ENCODE peak calls at places on chromosomes 1 and 21, in ten cellular contexts. O is BE2C, M is fibroblast of lung, T is ovary, H is cardiac muscle cell, W is hepatocyte, V is suprapubic skin, D is mucosa of descending colon, G is A549, Q is psoas muscle. U is an unnamed sample. For H3K4me1, the result is how much of the 10 kb centered on the place peaks cover.

GRCh38 chr1:200040516-200041138 is 13.1 kb downstream of the NR5A2 start:
- DNase-seq in O (no peak), M (peak), G (no peak), T (no peak), V (no peak), W (peak), H (peak), Q (no peak), D (peak), U (peak)

GRCh38 chr1:222334026-222334680 is 213.8 kb downstream of the HHIPL2 start:
- DNase-seq in H (peak), Q (no peak), D (no peak), M (peak), O (no peak), V (no peak), W (no peak), T (no peak), G (no peak), U (no peak)

GRCh38 chr21:46092026-46092764 is 5.7 kb upstream of the COL6A2 start:
- DNase-seq in D (no peak), V (peak), T (peak), M (peak), G (no peak), Q (peak), O (no peak), H (peak), W (peak), U (peak)

GRCh38 chr1:4119516-4120220 is 219.6 kb upstream of the C1orf174 start:
- DNase-seq in V (peak), G (no peak), Q (no peak), W (no peak), H (no peak), T (no peak), D (no peak), O (no peak), M (no peak), U (no peak)

GRCh38 chr1:81588149-81588548 is 212.6 kb upstream of the ADGRL2 start:
- DNase-seq in M (no peak), W (no peak), O (no peak), V (no peak), D (no peak), H (no peak), G (no peak), Q (no peak), T (no peak), U (no peak)

GRCh38 chr1:9145021-9145668 is 16.2 kb upstream of the GPR157 start:
- DNase-seq in V (no peak), H (peak), T (peak), W (peak), Q (no peak), D (no peak), M (peak), G (peak), O (peak), U (no peak)

GRCh38 chr1:2236695-2237677 is 8.9 kb downstream of the SKI start:
- DNase-seq in D (peak), O (no peak), Q (no peak), W (no peak), M (no peak), V (peak), T (no peak), G (no peak), H (no peak), U (no peak)

GRCh38 chr1:173639102-173639501 is 4.0 kb downstream of the TEX50 start:
- DNase-seq in W (no peak), Q (no peak), V (no peak), G (no peak), M (no peak), H (no peak), D (no peak), T (no peak), O (no peak), U (no peak)

GRCh38 chr1:223224465-223224864 is 81.4 kb upstream of the TLR5 start:
- DNase-seq in W (no peak), D (no peak), Q (no peak), G (no peak), O (no peak), M (no peak), H (no peak), T (no peak), V (no peak), U (no peak)

GRCh38 chr1:174837386-174837785 is 162.4 kb upstream of the CACYBP start:
- DNase-seq in W (no peak), D (no peak), T (no peak), G (no peak), V (no peak), H (no peak), M (no peak), O (no peak), Q (no peak), U (no peak)

GRCh38 chr1:225876900-225877510 is 5.2 kb downstream of the TMEM63A start:
- DNase-seq in O (no peak), V (no peak), M (no peak), T (no peak), G (no peak), Q (no peak), H (no peak), D (no peak), W (no peak), U (no peak)
- TF ChIP-seq CTCF in O (no peak), V (no peak), M (no peak), T (no peak), G (no peak), Q (no peak), H (no peak), D (no peak), W (no peak), U (no peak)

GRCh38 chr1:62707746-62708123 is 19.5 kb upstream of the DOCK7 start:
- DNase-seq in H (no peak), O (no peak), V (no peak), M (no peak), W (no peak), Q (no peak), D (no peak), G (no peak), T (no peak), U (no peak)

GRCh38 chr1:62712625-62713243 is 24.5 kb upstream of the DOCK7 start:
- DNase-seq in Q (no peak), W (no peak), D (no peak), G (no peak), O (no peak), M (no peak), H (no peak), V (no peak), T (no peak), U (no peak)

GRCh38 chr1:62706985-62707745 is 19.0 kb upstream of the DOCK7 start:
- DNase-seq in T (no peak), W (no peak), G (no peak), V (no peak), H (no peak), Q (no peak), O (no peak), D (no peak), M (no peak), U (no peak)
- H3K4me1 ChIP-seq in T (under half), W (under half), G (under half), V (under half), H (under half), Q (under half), O (under half), D (under half), M (under half), U (under half)

GRCh38 chr1:26180010-26180506 is 2.8 kb downstream of the CNKSR1 start:
- DNase-seq in O (no peak), W (no peak), G (no peak), M (no peak), T (no peak), H (no peak), V (no peak), Q (no peak), D (peak), U (no peak)

GRCh38 chr1:26182372-26182675 is 5.0 kb downstream of the CNKSR1 start:
- DNase-seq in G (no peak), M (no peak), T (no peak), Q (peak), D (no peak), H (no peak), V (no peak), W (no peak), O (no peak), U (no peak)

GRCh38 chr1:26181586-26182371 is 4.5 kb downstream of the CNKSR1 start:
- DNase-seq in T (no peak), G (no peak), O (no peak), D (no peak), M (no peak), Q (peak), W (no peak), V (no peak), H (no peak), U (no peak)

GRCh38 chr1:26175346-26175745 is 1.9 kb upstream of the CNKSR1 start:
- DNase-seq in T (no peak), W (no peak), M (no peak), G (no peak), D (no peak), O (no peak), V (no peak), Q (no peak), H (no peak), U (no peak)

GRCh38 chr1:26177182-26177684 is at the start of gene CNKSR1:
- DNase-seq in M (no peak), O (no peak), W (peak), Q (no peak), D (peak), G (no peak), H (no peak), T (no peak), V (no peak), U (peak)
- TF ChIP-seq CTCF in M (no peak), O (no peak), W (peak), Q (no peak), D (no peak), G (no peak), H (no peak), T (no peak), V (no peak), U (no peak)

DNA sequence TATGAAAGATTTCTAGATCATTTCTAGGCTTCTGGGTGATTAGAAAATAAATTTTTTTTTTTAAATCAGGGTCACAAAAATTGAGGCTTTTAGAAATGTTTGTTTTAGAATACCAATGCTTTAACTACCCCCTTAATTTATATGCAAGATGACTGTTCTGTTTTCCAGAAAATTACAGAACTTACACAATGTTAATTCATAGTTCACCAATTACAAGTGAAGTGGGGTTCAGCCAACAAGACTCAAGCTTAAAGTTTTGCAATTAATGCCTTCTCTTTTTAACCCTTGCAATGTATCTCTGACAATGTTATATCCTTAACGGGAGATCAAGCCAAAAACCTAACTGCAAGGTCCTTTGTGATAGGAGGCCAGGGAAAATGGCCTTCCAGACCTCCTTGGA is 5.6 kb downstream of the PRELP start:
- DNase-seq in M (peak), O (no peak), G (no peak), H (no peak), V (no peak), T (no peak), D (no peak), W (no peak), Q (no peak), U (no peak)
- H3K4me1 ChIP-seq in M (under half), O (under half), G (under half), H (under half), V (under half), T (under half), D (under half), W (under half), Q (under half), U (under half)

GRCh38 chr1:36400825-36401601 is 3.3 kb upstream of the LSM10 start:
- DNase-seq in D (peak), W (peak), G (no peak), Q (peak), V (peak), O (peak), T (peak), M (peak), H (peak), U (peak)
- TF ChIP-seq CTCF in D (no peak), W (no peak), G (no peak), Q (no peak), V (no peak), O (no peak), T (no peak), M (no peak), H (no peak), U (no peak)

GRCh38 chr1:23100074-23100748 is 68.4 kb downstream of the LUZP1 start:
- DNase-seq in H (peak), Q (no peak), D (no peak), G (peak), V (peak), M (peak), W (peak), O (no peak), T (no peak), U (no peak)

GRCh38 chr1:23103001-23103879 is 65.4 kb downstream of the LUZP1 start:
- DNase-seq in D (peak), V (no peak), O (no peak), Q (no peak), M (no peak), T (no peak), W (no peak), G (no peak), H (peak), U (peak)

GRCh38 chr1:23099171-23099536 is 69.5 kb downstream of the LUZP1 start:
- DNase-seq in V (no peak), Q (no peak), M (no peak), O (no peak), H (no peak), T (no peak), G (no peak), W (no peak), D (no peak), U (no peak)

GRCh38 chr1:23101891-23102688 is 66.6 kb downstream of the LUZP1 start:
- DNase-seq in G (no peak), T (no peak), W (no peak), M (peak), V (no peak), D (no peak), O (no peak), H (peak), Q (no peak), U (no peak)

DNA sequence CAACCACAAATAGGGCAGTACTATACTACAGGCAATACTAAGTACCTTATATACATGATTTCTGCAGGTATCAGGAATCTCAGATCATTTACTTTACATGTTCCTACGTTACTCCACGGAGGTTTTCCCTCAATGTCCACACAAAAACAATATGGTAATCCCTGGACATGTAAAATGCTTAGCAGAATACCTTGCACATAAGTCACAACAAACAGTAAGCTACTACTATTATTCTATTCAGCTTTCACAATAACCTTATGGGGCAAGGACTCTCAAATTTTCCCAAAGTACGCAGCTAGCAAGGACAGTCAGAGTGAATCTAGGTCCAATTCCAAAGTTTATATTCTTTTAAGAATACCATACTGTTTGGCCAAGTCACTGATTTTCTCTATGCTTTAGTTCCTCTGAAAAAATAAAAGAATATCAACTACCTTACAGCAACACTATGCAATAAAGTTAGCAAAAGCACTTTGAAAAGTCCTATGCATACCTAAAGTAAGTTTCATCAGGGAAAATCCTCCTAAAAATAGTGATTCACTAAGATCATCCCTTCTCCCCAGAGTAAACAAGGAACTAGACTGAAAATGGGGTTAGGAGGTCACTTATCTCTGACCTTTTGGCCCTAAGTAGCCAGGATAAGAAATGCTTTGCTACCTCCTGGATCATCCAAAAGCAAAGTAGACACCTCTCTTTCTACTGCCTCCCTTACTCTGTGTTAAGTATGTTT is 67.4 kb downstream of the LUZP1 start:
- DNase-seq in M (no peak), H (no peak), W (no peak), G (no peak), O (no peak), D (no peak), Q (no peak), V (no peak), T (no peak), U (no peak)
- H3K4me1 ChIP-seq in M (under half), H (under half), W (under half), G (half or more), O (under half), D (under half), Q (under half), V (half or more), T (under half), U (under half)

GRCh38 chr1:11266268-11267074 is 4.1 kb upstream of the MTOR start:
- DNase-seq in Q (no peak), V (no peak), M (no peak), D (no peak), G (no peak), O (no peak), H (no peak), T (no peak), W (no peak), U (no peak)

DNA sequence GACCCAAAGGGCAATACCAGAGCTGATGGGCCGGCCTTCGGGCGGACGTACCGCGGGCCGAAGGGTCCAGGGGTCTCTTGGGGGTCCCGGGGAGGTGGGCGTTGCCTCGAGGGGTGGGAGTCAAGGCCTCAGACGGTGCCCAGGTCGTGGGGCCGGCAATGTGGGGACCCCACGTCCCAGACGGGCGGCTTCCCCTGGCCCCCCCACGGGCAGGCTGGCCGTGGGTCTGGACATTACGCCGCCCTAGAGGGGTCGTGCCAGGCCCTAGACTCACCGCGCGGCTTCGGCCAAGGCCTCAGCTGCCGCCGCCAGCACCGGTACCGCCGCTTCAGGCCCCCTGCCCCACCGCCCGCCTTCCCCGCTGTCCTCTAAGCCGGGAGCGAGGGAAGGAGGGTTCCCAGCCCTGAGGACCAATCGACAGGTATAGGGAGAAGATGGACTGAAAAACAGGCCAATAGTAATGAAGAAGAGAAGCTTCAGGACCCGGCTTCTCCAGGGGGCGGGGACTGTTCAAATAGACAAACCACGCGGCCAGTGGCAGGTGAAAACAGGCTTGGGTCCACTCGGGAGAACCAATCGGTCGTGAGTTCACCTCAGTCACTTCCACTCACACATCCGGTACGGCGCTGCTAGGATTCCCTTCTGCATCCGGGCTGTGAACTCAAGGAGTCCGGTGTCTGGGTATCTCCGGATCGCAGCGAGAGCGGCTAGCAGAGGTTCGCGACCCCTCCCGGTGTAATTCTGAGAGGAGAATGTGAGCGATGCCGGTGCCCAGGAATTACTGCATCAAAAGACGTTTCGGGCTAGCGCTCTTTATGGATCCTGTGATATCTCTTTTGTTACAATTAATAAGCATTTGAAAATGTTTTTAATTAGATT is at the start of gene MTOR:
- DNase-seq in D (peak), W (peak), M (peak), Q (peak), H (peak), O (peak), V (peak), G (peak), T (peak), U (peak)
- TF ChIP-seq CTCF in D (no peak), W (peak), M (no peak), Q (peak), H (peak), O (no peak), V (no peak), G (no peak), T (no peak), U (no peak)

GRCh38 chr1:198541737-198542136 is 1.3 kb upstream of the ATP6V1G3 start:
- DNase-seq in O (no peak), V (no peak), G (no peak), Q (no peak), W (no peak), D (no peak), H (no peak), M (no peak), T (no peak), U (no peak)
- H3K4me1 ChIP-seq in O (under half), V (under half), G (under half), Q (under half), W (under half), D (under half), H (under half), M (under half), T (under half), U (under half)

U was measured in transverse colon.